ENCODE peak calls at places on chromosome X, in nine cellular contexts. One of them, this sample, is unnamed.

GRCh38 chrX:48896611-48897011 is 957 bp downstream of the TIMM17B start:
- DNase-seq in stimulated activated naive CD4-positive, alpha-beta T cell: no peak
- DNase-seq in fibroblast of mammary gland: peak; percentile 34
- DNase-seq in NCI-H1694 treated with DMSO at 0.1 percent for 48 hours: no peak
- DNase-seq in CD14-positive monocyte: no peak
- DNase-seq in stimulated activated CD8-positive, alpha-beta memory T cell treated with anti-CD3 and anti-CD28 coated beads, Interleukin-12 subunit alpha, Interleukin-12 subunit beta, amount 100 ng/mL, for 1 hour: no peak
- DNase-seq in AG08396: no peak
- DNase-seq in stromal cell of bone marrow: no peak
- DNase-seq in ACHN: no peak
- DNase-seq in this sample: no peak

GRCh38 chrX:151398346-151398745 is 1.3 kb downstream of the VMA21 start:
- DNase-seq in stimulated activated naive CD4-positive, alpha-beta T cell: no peak
- DNase-seq in fibroblast of mammary gland: no peak
- DNase-seq in NCI-H1694 treated with DMSO at 0.1 percent for 48 hours: no peak
- DNase-seq in CD14-positive monocyte: no peak
- DNase-seq in stimulated activated CD8-positive, alpha-beta memory T cell treated with anti-CD3 and anti-CD28 coated beads, Interleukin-12 subunit alpha, Interleukin-12 subunit beta, amount 100 ng/mL, for 1 hour: no peak
- DNase-seq in AG08396: no peak
- DNase-seq in stromal cell of bone marrow: no peak
- DNase-seq in ACHN: no peak
- DNase-seq in this sample: no peak

GRCh38 chrX:46208225-46208854 is 336.9 kb downstream of the ZNF674 start:
- DNase-seq in stimulated activated naive CD4-positive, alpha-beta T cell: no peak
- DNase-seq in fibroblast of mammary gland: peak; percentile 37
- DNase-seq in NCI-H1694 treated with DMSO at 0.1 percent for 48 hours: no peak
- DNase-seq in CD14-positive monocyte: no peak
- DNase-seq in stimulated activated CD8-positive, alpha-beta memory T cell treated with anti-CD3 and anti-CD28 coated beads, Interleukin-12 subunit alpha, Interleukin-12 subunit beta, amount 100 ng/mL, for 1 hour: no peak
- DNase-seq in AG08396: no peak
- DNase-seq in stromal cell of bone marrow: no peak
- DNase-seq in ACHN: peak; percentile 2
- DNase-seq in this sample: no peak

GRCh38 chrX:106952988-106953387 is 32.8 kb downstream of the CLDN2 start:
- DNase-seq in stimulated activated naive CD4-positive, alpha-beta T cell: no peak
- DNase-seq in fibroblast of mammary gland: peak; percentile 41
- DNase-seq in NCI-H1694 treated with DMSO at 0.1 percent for 48 hours: peak; percentile 14
- DNase-seq in CD14-positive monocyte: no peak
- DNase-seq in stimulated activated CD8-positive, alpha-beta memory T cell treated with anti-CD3 and anti-CD28 coated beads, Interleukin-12 subunit alpha, Interleukin-12 subunit beta, amount 100 ng/mL, for 1 hour: no peak
- DNase-seq in AG08396: no peak
- DNase-seq in stromal cell of bone marrow: no peak
- DNase-seq in ACHN: peak; percentile 26
- DNase-seq in this sample: no peak

GRCh38 chrX:70434914-70435586 is 9.6 kb upstream of the DLG3 start:
- DNase-seq in stimulated activated naive CD4-positive, alpha-beta T cell: no peak
- DNase-seq in fibroblast of mammary gland: peak; percentile 18
- DNase-seq in NCI-H1694 treated with DMSO at 0.1 percent for 48 hours: no peak
- DNase-seq in CD14-positive monocyte: no peak
- DNase-seq in stimulated activated CD8-positive, alpha-beta memory T cell treated with anti-CD3 and anti-CD28 coated beads, Interleukin-12 subunit alpha, Interleukin-12 subunit beta, amount 100 ng/mL, for 1 hour: no peak
- DNase-seq in AG08396: peak; percentile 75
- DNase-seq in stromal cell of bone marrow: no peak
- DNase-seq in ACHN: no peak
- DNase-seq in this sample: no peak

GRCh38 chrX:11212741-11213140 is 80.5 kb upstream of the AMELX start:
- DNase-seq in stimulated activated naive CD4-positive, alpha-beta T cell: no peak
- DNase-seq in fibroblast of mammary gland: no peak
- DNase-seq in NCI-H1694 treated with DMSO at 0.1 percent for 48 hours: no peak
- DNase-seq in CD14-positive monocyte: no peak
- DNase-seq in stimulated activated CD8-positive, alpha-beta memory T cell treated with anti-CD3 and anti-CD28 coated beads, Interleukin-12 subunit alpha, Interleukin-12 subunit beta, amount 100 ng/mL, for 1 hour: no peak
- DNase-seq in AG08396: no peak
- DNase-seq in stromal cell of bone marrow: no peak
- DNase-seq in ACHN: no peak
- DNase-seq in this sample: no peak

GRCh38 chrX:153782871-153783270 is 2.0 kb downstream of the SRPK3 start:
- DNase-seq in stimulated activated naive CD4-positive, alpha-beta T cell: no peak
- DNase-seq in fibroblast of mammary gland: no peak
- DNase-seq in NCI-H1694 treated with DMSO at 0.1 percent for 48 hours: no peak
- DNase-seq in CD14-positive monocyte: no peak
- DNase-seq in stimulated activated CD8-positive, alpha-beta memory T cell treated with anti-CD3 and anti-CD28 coated beads, Interleukin-12 subunit alpha, Interleukin-12 subunit beta, amount 100 ng/mL, for 1 hour: no peak
- DNase-seq in AG08396: no peak
- DNase-seq in stromal cell of bone marrow: no peak
- DNase-seq in ACHN: no peak
- DNase-seq in this sample: no peak

GRCh38 chrX:1903380-1903935 is 288.6 kb downstream of the ASMT start:
- DNase-seq in stimulated activated naive CD4-positive, alpha-beta T cell: no peak
- DNase-seq in fibroblast of mammary gland: peak; percentile 78
- DNase-seq in NCI-H1694 treated with DMSO at 0.1 percent for 48 hours: no peak
- DNase-seq in CD14-positive monocyte: no peak
- DNase-seq in stimulated activated CD8-positive, alpha-beta memory T cell treated with anti-CD3 and anti-CD28 coated beads, Interleukin-12 subunit alpha, Interleukin-12 subunit beta, amount 100 ng/mL, for 1 hour: no peak
- DNase-seq in AG08396: no peak
- DNase-seq in stromal cell of bone marrow: peak; percentile 67
- DNase-seq in ACHN: peak; percentile 1
- DNase-seq in this sample: no peak

GRCh38 chrX:16836371-16836770 is 33.8 kb downstream of the RBBP7 start:
- DNase-seq in stimulated activated naive CD4-positive, alpha-beta T cell: no peak
- DNase-seq in fibroblast of mammary gland: peak; percentile 41
- DNase-seq in NCI-H1694 treated with DMSO at 0.1 percent for 48 hours: no peak
- DNase-seq in CD14-positive monocyte: peak; percentile 43
- DNase-seq in stimulated activated CD8-positive, alpha-beta memory T cell treated with anti-CD3 and anti-CD28 coated beads, Interleukin-12 subunit alpha, Interleukin-12 subunit beta, amount 100 ng/mL, for 1 hour: no peak
- DNase-seq in AG08396: no peak
- DNase-seq in stromal cell of bone marrow: no peak
- DNase-seq in ACHN: peak; percentile 51
- DNase-seq in this sample: no peak

GRCh38 chrX:37871626-37872302 is 24.4 kb upstream of the DYNLT3 start:
- DNase-seq in stimulated activated naive CD4-positive, alpha-beta T cell: no peak
- DNase-seq in fibroblast of mammary gland: peak; percentile 85
- DNase-seq in NCI-H1694 treated with DMSO at 0.1 percent for 48 hours: no peak
- DNase-seq in CD14-positive monocyte: no peak
- DNase-seq in stimulated activated CD8-positive, alpha-beta memory T cell treated with anti-CD3 and anti-CD28 coated beads, Interleukin-12 subunit alpha, Interleukin-12 subunit beta, amount 100 ng/mL, for 1 hour: no peak
- DNase-seq in AG08396: peak; percentile 80
- DNase-seq in stromal cell of bone marrow: peak; percentile 83
- DNase-seq in ACHN: peak; percentile 42
- DNase-seq in this sample: no peak

GRCh38 chrX:35380808-35381700 is 417.1 kb upstream of the MAGEB16 start:
- DNase-seq in stimulated activated naive CD4-positive, alpha-beta T cell: no peak
- DNase-seq in fibroblast of mammary gland: peak; percentile 32
- DNase-seq in NCI-H1694 treated with DMSO at 0.1 percent for 48 hours: no peak
- DNase-seq in CD14-positive monocyte: no peak
- DNase-seq in stimulated activated CD8-positive, alpha-beta memory T cell treated with anti-CD3 and anti-CD28 coated beads, Interleukin-12 subunit alpha, Interleukin-12 subunit beta, amount 100 ng/mL, for 1 hour: no peak
- DNase-seq in AG08396: no peak
- DNase-seq in stromal cell of bone marrow: no peak
- DNase-seq in ACHN: peak; percentile 29
- DNase-seq in this sample: no peak

GRCh38 chrX:8987672-8988250 is 46.2 kb downstream of the FAM9B start:
- DNase-seq in stimulated activated naive CD4-positive, alpha-beta T cell: peak; percentile 80
- DNase-seq in fibroblast of mammary gland: no peak
- DNase-seq in NCI-H1694 treated with DMSO at 0.1 percent for 48 hours: no peak
- DNase-seq in CD14-positive monocyte: no peak
- DNase-seq in stimulated activated CD8-positive, alpha-beta memory T cell treated with anti-CD3 and anti-CD28 coated beads, Interleukin-12 subunit alpha, Interleukin-12 subunit beta, amount 100 ng/mL, for 1 hour: peak; percentile 2
- DNase-seq in AG08396: no peak
- DNase-seq in stromal cell of bone marrow: no peak
- DNase-seq in ACHN: no peak
- DNase-seq in this sample: no peak

GRCh38 chrX:14496674-14497073 is 32.7 kb upstream of the GLRA2 start:
- DNase-seq in stimulated activated naive CD4-positive, alpha-beta T cell: no peak
- DNase-seq in fibroblast of mammary gland: no peak
- DNase-seq in NCI-H1694 treated with DMSO at 0.1 percent for 48 hours: no peak
- DNase-seq in CD14-positive monocyte: no peak
- DNase-seq in stimulated activated CD8-positive, alpha-beta memory T cell treated with anti-CD3 and anti-CD28 coated beads, Interleukin-12 subunit alpha, Interleukin-12 subunit beta, amount 100 ng/mL, for 1 hour: no peak
- DNase-seq in AG08396: peak; percentile 2
- DNase-seq in stromal cell of bone marrow: no peak
- DNase-seq in ACHN: no peak
- DNase-seq in this sample: no peak

GRCh38 chrX:69387559-69388487 is 116.3 kb upstream of the NALF2 start:
- DNase-seq in stimulated activated naive CD4-positive, alpha-beta T cell: no peak
- DNase-seq in fibroblast of mammary gland: peak; percentile 37
- DNase-seq in NCI-H1694 treated with DMSO at 0.1 percent for 48 hours: no peak
- DNase-seq in CD14-positive monocyte: no peak
- DNase-seq in stimulated activated CD8-positive, alpha-beta memory T cell treated with anti-CD3 and anti-CD28 coated beads, Interleukin-12 subunit alpha, Interleukin-12 subunit beta, amount 100 ng/mL, for 1 hour: peak; percentile 2
- DNase-seq in AG08396: peak; percentile 70
- DNase-seq in stromal cell of bone marrow: no peak
- DNase-seq in ACHN: peak; percentile 14
- DNase-seq in this sample: peak; percentile 1

GRCh38 chrX:9033179-9033578 is 748 bp downstream of the FAM9B start:
- DNase-seq in stimulated activated naive CD4-positive, alpha-beta T cell: no peak
- DNase-seq in fibroblast of mammary gland: no peak
- DNase-seq in NCI-H1694 treated with DMSO at 0.1 percent for 48 hours: no peak
- DNase-seq in CD14-positive monocyte: no peak
- DNase-seq in stimulated activated CD8-positive, alpha-beta memory T cell treated with anti-CD3 and anti-CD28 coated beads, Interleukin-12 subunit alpha, Interleukin-12 subunit beta, amount 100 ng/mL, for 1 hour: no peak
- DNase-seq in AG08396: no peak
- DNase-seq in stromal cell of bone marrow: no peak
- DNase-seq in ACHN: no peak
- DNase-seq in this sample: no peak

GRCh38 chrX:9122504-9123245 is 88.7 kb upstream of the FAM9B start:
- DNase-seq in stimulated activated naive CD4-positive, alpha-beta T cell: no peak
- DNase-seq in fibroblast of mammary gland: peak; percentile 30
- DNase-seq in NCI-H1694 treated with DMSO at 0.1 percent for 48 hours: no peak
- DNase-seq in CD14-positive monocyte: peak; percentile 45
- DNase-seq in stimulated activated CD8-positive, alpha-beta memory T cell treated with anti-CD3 and anti-CD28 coated beads, Interleukin-12 subunit alpha, Interleukin-12 subunit beta, amount 100 ng/mL, for 1 hour: no peak
- DNase-seq in AG08396: no peak
- DNase-seq in stromal cell of bone marrow: no peak
- DNase-seq in ACHN: no peak
- DNase-seq in this sample: no peak

GRCh38 chrX:123185714-123186113 is 1.6 kb downstream of the GRIA3 start:
- DNase-seq in stimulated activated naive CD4-positive, alpha-beta T cell: no peak
- DNase-seq in fibroblast of mammary gland: no peak
- DNase-seq in NCI-H1694 treated with DMSO at 0.1 percent for 48 hours: no peak
- DNase-seq in CD14-positive monocyte: no peak
- DNase-seq in stimulated activated CD8-positive, alpha-beta memory T cell treated with anti-CD3 and anti-CD28 coated beads, Interleukin-12 subunit alpha, Interleukin-12 subunit beta, amount 100 ng/mL, for 1 hour: no peak
- DNase-seq in AG08396: no peak
- DNase-seq in stromal cell of bone marrow: no peak
- DNase-seq in ACHN: no peak
- DNase-seq in this sample: no peak

GRCh38 chrX:8939344-8939743 is 94.6 kb downstream of the FAM9B start:
- DNase-seq in stimulated activated naive CD4-positive, alpha-beta T cell: no peak
- DNase-seq in fibroblast of mammary gland: no peak
- DNase-seq in NCI-H1694 treated with DMSO at 0.1 percent for 48 hours: no peak
- DNase-seq in CD14-positive monocyte: no peak
- DNase-seq in stimulated activated CD8-positive, alpha-beta memory T cell treated with anti-CD3 and anti-CD28 coated beads, Interleukin-12 subunit alpha, Interleukin-12 subunit beta, amount 100 ng/mL, for 1 hour: no peak
- DNase-seq in AG08396: no peak
- DNase-seq in stromal cell of bone marrow: no peak
- DNase-seq in ACHN: no peak
- DNase-seq in this sample: no peak

GRCh38 chrX:119655125-119655524 is 37.8 kb downstream of the SEPTIN6 start:
- DNase-seq in stimulated activated naive CD4-positive, alpha-beta T cell: no peak
- DNase-seq in fibroblast of mammary gland: peak; percentile 90
- DNase-seq in NCI-H1694 treated with DMSO at 0.1 percent for 48 hours: no peak
- DNase-seq in CD14-positive monocyte: peak; percentile 66
- DNase-seq in stimulated activated CD8-positive, alpha-beta memory T cell treated with anti-CD3 and anti-CD28 coated beads, Interleukin-12 subunit alpha, Interleukin-12 subunit beta, amount 100 ng/mL, for 1 hour: peak; percentile 30
- DNase-seq in AG08396: peak; percentile 43
- DNase-seq in stromal cell of bone marrow: peak; percentile 19
- DNase-seq in ACHN: no peak
- DNase-seq in this sample: peak; percentile 56

GRCh38 chrX:7154040-7154597 is 6.2 kb upstream of the PUDP start:
- DNase-seq in stimulated activated naive CD4-positive, alpha-beta T cell: no peak
- DNase-seq in fibroblast of mammary gland: no peak
- DNase-seq in NCI-H1694 treated with DMSO at 0.1 percent for 48 hours: no peak
- DNase-seq in CD14-positive monocyte: no peak
- DNase-seq in stimulated activated CD8-positive, alpha-beta memory T cell treated with anti-CD3 and anti-CD28 coated beads, Interleukin-12 subunit alpha, Interleukin-12 subunit beta, amount 100 ng/mL, for 1 hour: no peak
- DNase-seq in AG08396: no peak
- DNase-seq in stromal cell of bone marrow: no peak
- DNase-seq in ACHN: no peak
- DNase-seq in this sample: no peak

GRCh38 chrX:4253092-4253491 is 539.6 kb upstream of the PRKX start:
- DNase-seq in stimulated activated naive CD4-positive, alpha-beta T cell: peak; percentile 7
- DNase-seq in fibroblast of mammary gland: no peak
- DNase-seq in NCI-H1694 treated with DMSO at 0.1 percent for 48 hours: no peak
- DNase-seq in CD14-positive monocyte: no peak
- DNase-seq in stimulated activated CD8-positive, alpha-beta memory T cell treated with anti-CD3 and anti-CD28 coated beads, Interleukin-12 subunit alpha, Interleukin-12 subunit beta, amount 100 ng/mL, for 1 hour: no peak
- DNase-seq in AG08396: no peak
- DNase-seq in stromal cell of bone marrow: no peak
- DNase-seq in ACHN: no peak
- DNase-seq in this sample: no peak

GRCh38 chrX:129945131-129945530 is 37.3 kb upstream of the BCORL1 start:
- DNase-seq in stimulated activated naive CD4-positive, alpha-beta T cell: no peak
- DNase-seq in fibroblast of mammary gland: peak; percentile 45
- DNase-seq in NCI-H1694 treated with DMSO at 0.1 percent for 48 hours: no peak
- DNase-seq in CD14-positive monocyte: no peak
- DNase-seq in stimulated activated CD8-positive, alpha-beta memory T cell treated with anti-CD3 and anti-CD28 coated beads, Interleukin-12 subunit alpha, Interleukin-12 subunit beta, amount 100 ng/mL, for 1 hour: no peak
- DNase-seq in AG08396: no peak
- DNase-seq in stromal cell of bone marrow: no peak
- DNase-seq in ACHN: no peak
- DNase-seq in this sample: no peak

GRCh38 chrX:103774070-103774642 is 2.5 kb upstream of the PLP1 start:
- DNase-seq in stimulated activated naive CD4-positive, alpha-beta T cell: no peak
- DNase-seq in fibroblast of mammary gland: peak; percentile 54
- DNase-seq in NCI-H1694 treated with DMSO at 0.1 percent for 48 hours: peak; percentile 9
- DNase-seq in CD14-positive monocyte: no peak
- DNase-seq in stimulated activated CD8-positive, alpha-beta memory T cell treated with anti-CD3 and anti-CD28 coated beads, Interleukin-12 subunit alpha, Interleukin-12 subunit beta, amount 100 ng/mL, for 1 hour: no peak
- DNase-seq in AG08396: peak; percentile 32
- DNase-seq in stromal cell of bone marrow: peak; percentile 16
- DNase-seq in ACHN: peak; percentile 28
- DNase-seq in this sample: no peak

GRCh38 chrX:131789664-131790063 is 233.4 kb upstream of the STK26 start:
- DNase-seq in stimulated activated naive CD4-positive, alpha-beta T cell: no peak
- DNase-seq in fibroblast of mammary gland: no peak
- DNase-seq in NCI-H1694 treated with DMSO at 0.1 percent for 48 hours: no peak
- DNase-seq in CD14-positive monocyte: no peak
- DNase-seq in stimulated activated CD8-positive, alpha-beta memory T cell treated with anti-CD3 and anti-CD28 coated beads, Interleukin-12 subunit alpha, Interleukin-12 subunit beta, amount 100 ng/mL, for 1 hour: no peak
- DNase-seq in AG08396: no peak
- DNase-seq in stromal cell of bone marrow: no peak
- DNase-seq in ACHN: no peak
- DNase-seq in this sample: no peak

GRCh38 chrX:130295519-130296314 is 27.0 kb upstream of the ZNF280C start:
- DNase-seq in stimulated activated naive CD4-positive, alpha-beta T cell: no peak
- DNase-seq in fibroblast of mammary gland: peak; percentile 41
- DNase-seq in NCI-H1694 treated with DMSO at 0.1 percent for 48 hours: no peak
- DNase-seq in CD14-positive monocyte: no peak
- DNase-seq in stimulated activated CD8-positive, alpha-beta memory T cell treated with anti-CD3 and anti-CD28 coated beads, Interleukin-12 subunit alpha, Interleukin-12 subunit beta, amount 100 ng/mL, for 1 hour: no peak
- DNase-seq in AG08396: no peak
- DNase-seq in stromal cell of bone marrow: no peak
- DNase-seq in ACHN: no peak
- DNase-seq in this sample: no peak

GRCh38 chrX:13903405-13903804 is 86.5 kb upstream of the GPM6B start:
- DNase-seq in stimulated activated naive CD4-positive, alpha-beta T cell: no peak
- DNase-seq in fibroblast of mammary gland: peak; percentile 70
- DNase-seq in NCI-H1694 treated with DMSO at 0.1 percent for 48 hours: no peak
- DNase-seq in CD14-positive monocyte: no peak
- DNase-seq in stimulated activated CD8-positive, alpha-beta memory T cell treated with anti-CD3 and anti-CD28 coated beads, Interleukin-12 subunit alpha, Interleukin-12 subunit beta, amount 100 ng/mL, for 1 hour: no peak
- DNase-seq in AG08396: peak; percentile 33
- DNase-seq in stromal cell of bone marrow: no peak
- DNase-seq in ACHN: no peak
- DNase-seq in this sample: no peak

GRCh38 chrX:7580127-7580526 is 262.8 kb upstream of the VCX start:
- DNase-seq in stimulated activated naive CD4-positive, alpha-beta T cell: no peak
- DNase-seq in fibroblast of mammary gland: no peak
- DNase-seq in NCI-H1694 treated with DMSO at 0.1 percent for 48 hours: no peak
- DNase-seq in CD14-positive monocyte: no peak
- DNase-seq in stimulated activated CD8-positive, alpha-beta memory T cell treated with anti-CD3 and anti-CD28 coated beads, Interleukin-12 subunit alpha, Interleukin-12 subunit beta, amount 100 ng/mL, for 1 hour: no peak
- DNase-seq in AG08396: no peak
- DNase-seq in stromal cell of bone marrow: no peak
- DNase-seq in ACHN: no peak
- DNase-seq in this sample: no peak

This sample was measured in stimulated activated CD4-positive, alpha-beta T cell treated with anti-CD3 and anti-CD28 coated beads, TNF-alpha, amount 100 ng/mL, for 24 hours.